ENCODE peak calls at places on chromosomes 1 and 21, in ten cellular contexts. B is amygdala; F is coronary artery; L is putamen; S is HuH-7; J is CD8-positive, alpha-beta memory T cell; Q is NCI-H187; C is NCI-H774; G is kidney epithelial cell; Y is NAMALWA. N is an unnamed sample.

GRCh38 chr1:54378157-54378883 is 27.9 kb downstream of the SSBP3 start:
- DNase-seq in B (no peak), G (no peak), L (no peak), F (no peak), Q (no peak), J (no peak), C (no peak), Y (no peak), S (no peak), N (no peak)

GRCh38 chr1:8116892-8117262 is 90.8 kb upstream of the ERRFI1 start:
- DNase-seq in Y (no peak), L (no peak), C (no peak), S (peak; percentile 64), F (peak; percentile 88), J (no peak), G (no peak), B (no peak), Q (no peak), N (no peak)

GRCh38 chr1:13922440-13922839 is 222.5 kb downstream of the PRDM2 start:
- DNase-seq in S (no peak), B (no peak), G (no peak), F (no peak), Y (no peak), C (no peak), J (no peak), Q (no peak), L (no peak), N (no peak)

GRCh38 chr1:230891413-230891812 is 23.1 kb upstream of the C1orf198 start:
- DNase-seq in Q (no peak), G (no peak), Y (no peak), B (no peak), J (no peak), S (no peak), F (no peak), C (no peak), L (no peak), N (no peak)

GRCh38 chr1:3481836-3482589 is 27.5 kb downstream of the ARHGEF16 start:
- DNase-seq in Q (no peak), S (no peak), F (no peak), L (no peak), J (no peak), B (no peak), Y (no peak), G (no peak), C (no peak), N (no peak)

GRCh38 chr1:114164840-114165543 is 11.3 kb upstream of the SYT6 start:
- DNase-seq in S (no peak), B (no peak), L (no peak), Q (no peak), F (no peak), J (no peak), Y (no peak), C (no peak), G (no peak), N (no peak)

GRCh38 chr1:215606564-215607168 is 39.6 kb downstream of the KCTD3 start:
- DNase-seq in F (no peak), G (no peak), C (no peak), Q (no peak), Y (peak; percentile 16), L (no peak), B (no peak), J (no peak), S (peak; percentile 15), N (no peak)

GRCh38 chr1:6519935-6520621 is 28.6 kb upstream of the PLEKHG5 start:
- DNase-seq in G (peak; percentile 63), J (no peak), F (no peak), C (no peak), Q (peak; percentile 70), L (peak; percentile 46), Y (no peak), S (no peak), B (peak; percentile 57), N (peak; percentile 87)

GRCh38 chr1:175250027-175250426 is 57.5 kb upstream of the KIAA0040 start:
- DNase-seq in F (no peak), J (no peak), B (no peak), G (no peak), S (no peak), C (no peak), Q (no peak), Y (no peak), L (no peak), N (no peak)

GRCh38 chr1:39130297-39130696 is 74.2 kb upstream of the MACF1 start:
- DNase-seq in C (no peak), Q (no peak), B (no peak), L (no peak), Y (no peak), F (no peak), S (no peak), J (no peak), G (peak; percentile 56), N (no peak)

GRCh38 chr1:21436488-21437340 is 3.2 kb upstream of the NBPF3 start:
- DNase-seq in G (no peak), F (no peak), S (no peak), B (no peak), L (no peak), Q (no peak), Y (no peak), C (peak; percentile 2), J (no peak), N (no peak)

GRCh38 chr1:239951518-239952130 is 140.1 kb upstream of the FMN2 start:
- DNase-seq in F (no peak), C (peak; percentile 52), B (no peak), S (peak; percentile 51), G (no peak), Y (peak; percentile 72), Q (peak; percentile 9), J (peak; percentile 26), L (peak; percentile 63), N (no peak)

GRCh38 chr1:20105856-20106255 is 13.5 kb downstream of the PLA2G2D start:
- DNase-seq in G (no peak), L (no peak), Y (no peak), C (no peak), J (no peak), B (no peak), S (no peak), Q (no peak), F (no peak), N (no peak)

GRCh38 chr1:153119491-153119971 is 6.2 kb upstream of the SPRR2F start:
- DNase-seq in Y (no peak), J (no peak), S (no peak), Q (peak; percentile 73), F (no peak), B (no peak), L (no peak), G (no peak), C (no peak), N (no peak)

GRCh38 chr21:24375201-24375600 is 1232.1 kb downstream of the MRPL39 start:
- DNase-seq in G (no peak), S (no peak), Y (peak; percentile 69), F (no peak), C (no peak), B (no peak), J (no peak), L (no peak), Q (no peak), N (no peak)

GRCh38 chr1:67683736-67684525 is 1.1 kb upstream of the GADD45A start:
- DNase-seq in J (peak; percentile 7), Q (no peak), F (no peak), L (peak; percentile 39), Y (peak; percentile 42), S (no peak), B (no peak), C (no peak), G (no peak), N (no peak)

N was measured in chondrocyte.